ENCODE peak calls at places on chromosomes 4 and X, in six cellular contexts. V, O, Y, E, L and F are unnamed samples.

GRCh38 chr4:161222889-161223288 is 940.9 kb downstream of the FSTL5 start:
- ATAC-seq in V (no peak), O (no peak), Y (no peak), E (no peak), L (no peak), F (no peak)

GRCh38 chr4:118927976-118928375 is 39.3 kb downstream of the SYNPO2 start:
- ATAC-seq in V (no peak), O (no peak), Y (no peak), E (no peak), L (no peak), F (no peak)

GRCh38 chr4:1928356-1929235 is 57.4 kb downstream of the NSD2 start:
- ATAC-seq in V (no peak), O (no peak), Y (peak), E (peak), L (no peak), F (no peak)

GRCh38 chrX:45622538-45622937 is 421.9 kb upstream of the DIPK2B start:
- ATAC-seq in V (no peak), O (no peak), Y (no peak), E (no peak), L (no peak), F (no peak)

GRCh38 chr4:144663852-144664488 is 18.0 kb downstream of the HHIP start:
- ATAC-seq in V (no peak), O (no peak), Y (no peak), E (no peak), L (no peak), F (no peak)

GRCh38 chrX:19613645-19614323 is 98.5 kb upstream of the MAP3K15 start:
- ATAC-seq in V (no peak), O (no peak), Y (peak), E (no peak), L (no peak), F (no peak)

GRCh38 chrX:154056739-154057367 is 37.2 kb upstream of the IRAK1 start:
- ATAC-seq in V (no peak), O (peak), Y (peak), E (peak), L (no peak), F (peak)

GRCh38 chr4:87068591-87069021 is 133.8 kb downstream of the AFF1 start:
- ATAC-seq in V (peak), O (peak), Y (peak), E (peak), L (peak), F (no peak)

GRCh38 chr4:10093801-10094552 is 22.6 kb downstream of the WDR1 start:
- ATAC-seq in V (no peak), O (no peak), Y (peak), E (no peak), L (no peak), F (peak)

GRCh38 chrX:54920610-54921426 is at the start of gene TRO:
- ATAC-seq in V (no peak), O (peak), Y (no peak), E (peak), L (no peak), F (peak)

GRCh38 chr4:41069268-41069667 is 145.1 kb downstream of the APBB2 start:
- ATAC-seq in V (no peak), O (no peak), Y (no peak), E (no peak), L (no peak), F (no peak)

GRCh38 chrX:34521563-34521962 is 135.5 kb downstream of the TMEM47 start:
- ATAC-seq in V (no peak), O (no peak), Y (no peak), E (no peak), L (peak), F (no peak)

GRCh38 chr4:67762091-67762490 is 7.9 kb upstream of the GNRHR start:
- ATAC-seq in V (peak), O (no peak), Y (no peak), E (no peak), L (peak), F (no peak)

GRCh38 chrX:4043951-4044350 is 330.5 kb upstream of the PRKX start:
- ATAC-seq in V (no peak), O (no peak), Y (no peak), E (no peak), L (no peak), F (no peak)

GRCh38 chr4:86302242-86302641 is 57.6 kb downstream of the MAPK10 start:
- ATAC-seq in V (no peak), O (peak), Y (no peak), E (no peak), L (peak), F (peak)

GRCh38 chr4:183099537-183100297 is 660 bp downstream of the WWC2 start:
- ATAC-seq in V (peak), O (peak), Y (no peak), E (peak), L (no peak), F (no peak)

GRCh38 chrX:24355095-24355494 is 5.3 kb upstream of the SUPT20HL1 start:
- ATAC-seq in V (no peak), O (no peak), Y (no peak), E (no peak), L (no peak), F (no peak)

GRCh38 chr4:72893354-72894066 is 176.0 kb downstream of the COX18 start:
- ATAC-seq in V (no peak), O (no peak), Y (no peak), E (no peak), L (no peak), F (no peak)

GRCh38 chr4:13207224-13207623 is 276.9 kb downstream of the RAB28 start:
- ATAC-seq in V (no peak), O (peak), Y (no peak), E (no peak), L (no peak), F (peak)

GRCh38 chr4:138334346-138335016 is 92.3 kb upstream of the SLC7A11 start:
- ATAC-seq in V (no peak), O (peak), Y (peak), E (no peak), L (no peak), F (no peak)

GRCh38 chrX:78555401-78555980 is 103.6 kb downstream of the RTL3 start:
- ATAC-seq in V (no peak), O (no peak), Y (no peak), E (no peak), L (peak), F (no peak)

GRCh38 chr4:99157478-99157935 is 13.4 kb upstream of the ADH4 start:
- ATAC-seq in V (no peak), O (peak), Y (no peak), E (no peak), L (no peak), F (no peak)

GRCh38 chr4:165842684-165843083 is 30.4 kb upstream of the TLL1 start:
- ATAC-seq in V (no peak), O (no peak), Y (no peak), E (no peak), L (no peak), F (no peak)
- TF ChIP-seq EP300 in V (no peak), O (no peak), Y (no peak), E (no peak), L (no peak), F (no peak)

GRCh38 chr4:107824367-107825071 is at the start of gene SGMS2:
- ATAC-seq in V (peak), O (peak), Y (peak), E (peak), L (peak), F (peak)
- TF ChIP-seq CTCF in V (no peak), O (peak), Y (no peak), E (no peak), L (no peak), F (no peak)

GRCh38 chrX:9342581-9343051 is 122.2 kb upstream of the TBL1X start:
- ATAC-seq in V (peak), O (peak), Y (peak), E (peak), L (no peak), F (peak)
- H3K4me3 ChIP-seq in V (peak), O (peak), Y (peak), E (peak), L (no peak), F (peak)

DNA sequence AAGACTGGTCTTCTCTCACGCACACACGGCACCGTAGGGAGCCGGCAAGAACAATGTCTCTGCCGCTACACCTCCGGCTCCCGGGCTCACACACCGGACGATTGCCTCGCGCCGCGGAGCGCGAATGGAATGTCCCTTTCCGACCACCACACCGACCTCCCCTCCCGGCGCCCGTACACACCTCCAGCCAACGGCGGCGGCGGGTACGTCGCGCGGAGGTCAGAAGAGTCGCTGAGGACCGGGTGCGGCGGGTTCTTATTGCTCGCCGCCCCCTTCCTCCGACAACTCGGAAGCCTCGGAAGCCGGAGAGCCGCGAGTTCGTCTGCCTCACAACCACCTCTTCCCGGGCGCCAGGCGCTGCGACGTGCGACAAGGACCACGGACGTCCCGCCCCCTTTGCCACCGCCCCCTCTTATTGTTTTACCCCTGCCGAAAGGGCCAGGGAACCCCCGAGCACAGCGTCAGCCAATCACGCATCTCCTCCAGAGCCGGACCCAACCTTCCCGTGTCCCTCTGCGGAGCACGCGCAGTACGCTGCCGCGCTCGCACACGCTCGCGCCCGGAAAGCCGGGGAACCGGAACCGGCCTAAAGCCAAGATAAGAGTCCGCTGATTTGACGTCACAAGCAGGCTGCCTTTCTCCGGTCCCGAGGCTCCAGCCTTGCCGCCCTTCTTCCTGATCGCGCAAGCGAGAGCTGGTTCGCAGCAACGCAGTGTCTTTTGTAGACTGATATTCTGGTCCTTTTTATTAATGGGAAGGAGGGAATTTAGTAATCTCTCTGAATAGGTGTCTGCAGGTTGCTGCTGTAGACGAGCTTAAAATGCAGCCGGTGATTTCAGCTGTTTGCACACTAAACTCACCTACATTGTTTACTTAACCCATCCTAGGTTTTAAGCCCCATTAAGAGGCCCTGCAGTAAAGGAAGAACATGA is at the start of gene G3BP2:
- ATAC-seq in V (peak), O (peak), Y (peak), E (peak), L (peak), F (peak)
- TF ChIP-seq EP300 in V (peak), O (no peak), Y (no peak), E (no peak), L (no peak), F (no peak)